ENCODE peak calls at places on chromosome 6, in four cellular contexts. R, Z, D and Y are unnamed samples.

GRCh38 chr6:153312633-153313032 is 181.6 kb upstream of the RGS17 start:
- DNase-seq in D (peak), R (peak), Z (peak), Y (peak)

GRCh38 chr6:116476021-116476678 is 15.0 kb downstream of the CALHM6 start:
- DNase-seq in D (no peak), Z (no peak), R (peak), Y (no peak)

GRCh38 chr6:143068001-143068400 is 7.3 kb downstream of the AIG1 start:
- DNase-seq in D (no peak), R (no peak), Z (no peak), Y (no peak)

GRCh38 chr6:24930386-24930785 is 5.4 kb downstream of the RIPOR2 start:
- DNase-seq in Z (no peak), R (peak), D (no peak), Y (no peak)

GRCh38 chr6:20630617-20631448 is 96.6 kb downstream of the CDKAL1 start:
- DNase-seq in Z (no peak), R (no peak), D (peak), Y (peak)

GRCh38 chr6:17663203-17663602 is 43.5 kb downstream of the NUP153 start:
- DNase-seq in Z (no peak), R (no peak), D (no peak), Y (no peak)

GRCh38 chr6:158060447-158061360 is 79.0 kb downstream of the SYNJ2 start:
- DNase-seq in Z (no peak), R (peak), D (peak), Y (peak)

GRCh38 chr6:25701807-25702206 is 49.8 kb downstream of the SCGN start:
- DNase-seq in R (no peak), Z (no peak), D (no peak), Y (peak)

GRCh38 chr6:87391334-87391733 is 16.4 kb upstream of the CFAP206 start:
- DNase-seq in Z (peak), R (peak), D (peak), Y (peak)

GRCh38 chr6:149925253-149925973 is 2.5 kb upstream of the RAET1G start:
- DNase-seq in R (no peak), Z (no peak), D (no peak), Y (no peak)

GRCh38 chr6:87772597-87773530 is 70.8 kb upstream of the AKIRIN2 start:
- DNase-seq in R (peak), Z (no peak), D (no peak), Y (no peak)

GRCh38 chr6:158002951-158003853 is 21.5 kb downstream of the SYNJ2 start:
- DNase-seq in R (peak), Z (no peak), D (peak), Y (no peak)

GRCh38 chr6:99802396-99803031 is 191.5 kb downstream of the MCHR2 start:
- DNase-seq in Z (peak), R (no peak), D (peak), Y (no peak)

GRCh38 chr6:100343678-100344077 is 121.0 kb downstream of the SIM1 start:
- DNase-seq in D (no peak), R (peak), Z (no peak), Y (no peak)

GRCh38 chr6:170153436-170154319 is 137.2 kb downstream of the DLL1 start:
- DNase-seq in D (no peak), Z (peak), R (no peak), Y (no peak)

GRCh38 chr6:122012576-122012975 is 386.9 kb upstream of the HSF2 start:
- DNase-seq in D (no peak), R (no peak), Z (no peak), Y (no peak)

GRCh38 chr6:139028242-139028657 is 295 bp upstream of the ABRACL start:
- DNase-seq in R (no peak), Z (peak), D (no peak), Y (no peak)

GRCh38 chr6:156718647-156719394 is 58.4 kb upstream of the ARID1B start:
- DNase-seq in R (no peak), Z (peak), D (no peak), Y (no peak)

GRCh38 chr6:135274561-135275293 is 93.6 kb downstream of the MYB start:
- DNase-seq in Z (no peak), D (no peak), R (no peak), Y (no peak)

GRCh38 chr6:62283828-62284411 is 2.1 kb downstream of the KHDRBS2 start:
- DNase-seq in R (peak), D (no peak), Z (no peak), Y (peak)

GRCh38 chr6:1267790-1268762 is 43.8 kb upstream of the FOXQ1 start:
- DNase-seq in Z (no peak), D (no peak), R (no peak), Y (no peak)

GRCh38 chr6:90110971-90111370 is 185.7 kb downstream of the BACH2 start:
- DNase-seq in R (no peak), Z (no peak), D (no peak), Y (no peak)

GRCh38 chr6:142819603-142820335 is 125.2 kb downstream of the HIVEP2 start:
- DNase-seq in Z (no peak), R (peak), D (peak), Y (no peak)

GRCh38 chr6:10880366-10880765 is 1.5 kb downstream of the GCM2 start:
- DNase-seq in R (no peak), D (no peak), Z (no peak), Y (peak)

GRCh38 chr6:10883312-10884244 is 1.7 kb upstream of the GCM2 start:
- DNase-seq in R (no peak), D (no peak), Z (peak), Y (no peak)

GRCh38 chr6:10884245-10884972 is 2.4 kb upstream of the SYCP2L start:
- DNase-seq in R (no peak), Z (peak), D (no peak), Y (no peak)

GRCh38 chr6:10877012-10877411 is 4.8 kb downstream of the GCM2 start:
- DNase-seq in Z (no peak), D (no peak), R (no peak), Y (no peak)

DNA sequence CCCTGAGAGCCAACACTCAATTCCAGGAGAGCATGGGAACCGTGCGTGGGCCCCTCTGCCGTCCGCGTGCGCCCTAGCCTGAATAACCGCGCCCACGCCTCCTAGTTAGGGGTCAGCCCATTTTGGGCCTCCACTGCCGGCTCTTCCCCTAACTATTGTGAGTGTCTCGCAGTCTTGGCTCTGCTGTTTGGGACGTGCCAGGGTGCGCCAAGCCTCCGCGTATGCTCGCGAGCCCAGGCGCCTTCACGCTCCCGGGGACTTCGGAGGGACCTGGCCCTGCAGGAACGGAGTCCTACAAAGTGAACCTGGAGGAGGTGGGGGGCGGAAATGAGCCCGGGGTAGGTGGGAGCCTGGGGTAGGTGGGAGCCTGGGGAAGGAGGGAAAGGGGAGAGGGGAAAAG is 813 bp upstream of the GCM2 start:
- DNase-seq in Z (peak), R (no peak), D (no peak), Y (no peak)
- H3K9ac ChIP-seq in Z (no peak), R (no peak), D (no peak), Y (no peak)

DNA sequence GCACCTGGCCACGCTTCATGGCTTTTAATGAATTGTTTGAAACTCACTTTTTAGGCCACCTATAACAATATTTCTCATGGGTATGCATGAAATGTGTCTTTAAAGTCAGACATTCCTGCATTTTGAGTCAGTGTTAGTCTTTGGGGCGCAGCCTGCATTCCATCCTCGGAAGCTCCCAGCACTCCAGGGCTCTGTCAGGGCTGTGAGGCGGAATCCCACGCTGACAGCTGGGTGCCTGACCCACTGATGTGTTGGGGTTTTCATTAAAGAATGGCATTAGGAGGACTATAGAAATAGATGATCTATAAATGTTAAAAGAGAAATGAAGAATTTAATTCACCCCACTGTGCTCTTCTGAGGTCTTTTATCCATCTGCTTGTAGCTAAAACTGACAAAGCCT is 16.2 kb upstream of the CLDN20 start:
- DNase-seq in D (peak), R (peak), Z (no peak), Y (no peak)
- H3K9ac ChIP-seq in D (no peak), R (no peak), Z (no peak), Y (no peak)

DNA sequence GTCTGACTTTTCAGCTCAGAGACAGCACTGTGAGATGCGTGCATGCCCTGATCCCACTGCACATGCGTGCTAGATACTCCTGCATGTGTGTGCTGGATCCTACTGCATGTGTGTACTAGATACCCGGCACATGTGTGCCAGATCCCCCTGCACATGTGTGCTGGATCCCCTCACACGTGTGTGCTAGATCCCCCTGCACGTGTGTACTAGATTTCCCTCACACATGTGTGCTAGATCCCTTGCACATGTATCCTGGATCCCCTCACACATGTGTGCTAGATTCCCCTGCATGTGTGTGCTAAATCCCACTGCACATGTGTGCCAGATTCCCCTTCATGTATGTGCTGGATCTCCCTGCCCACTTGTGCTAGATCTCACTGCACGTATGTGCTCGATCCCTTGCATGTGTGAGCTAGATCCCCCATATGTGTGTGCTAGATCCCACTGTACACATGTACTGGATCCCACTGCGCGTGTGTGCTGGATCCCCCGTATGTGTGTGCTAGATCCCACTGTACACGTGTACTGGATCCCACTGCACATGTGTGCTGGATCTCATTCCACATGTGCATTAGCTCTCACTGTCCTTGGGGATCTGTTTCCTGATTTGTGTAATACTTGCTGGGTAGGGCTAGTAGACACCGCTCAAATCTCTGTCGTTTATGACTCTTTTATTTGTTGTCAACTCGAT is 214.6 kb downstream of the SMOC2 start:
- DNase-seq in Z (no peak), D (no peak), R (no peak), Y (no peak)
- H3K9ac ChIP-seq in Z (no peak), D (no peak), R (no peak), Y (no peak)

GRCh38 chr6:105892577-105893262 is 193.4 kb upstream of the PRDM1 start:
- DNase-seq in R (no peak), Z (no peak), D (peak), Y (no peak)
- H3K9ac ChIP-seq in R (no peak), Z (no peak), D (no peak), Y (no peak)